ENCODE peak calls at places on chromosomes 5 and 9, in nine cellular contexts. O is left lung; A is ovary; P is breast epithelium; S is HCT116; F is A549; I is tibial artery; E is kidney; M is CD4-positive, alpha-beta T cell. Y is an unnamed sample. For H3K9me3, the result is how much of the 10 kb centered on the place peaks cover.

GRCh38 chr9:755454-756381 is 85.8 kb upstream of the DMRT1 start:
- DNase-seq in O (no peak), F (peak), S (peak), P (no peak), A (no peak), E (no peak), I (no peak), M (no peak), Y (peak)

GRCh38 chr9:36718612-36719011 is 145.9 kb downstream of the MELK start:
- DNase-seq in O (no peak), A (no peak), I (no peak), P (no peak), E (no peak), F (no peak), M (no peak), S (no peak), Y (no peak)

GRCh38 chr9:88387035-88387732 is 1.1 kb upstream of the SPIN1 start:
- DNase-seq in P (no peak), I (peak), E (peak), A (no peak), S (peak), F (peak), M (peak), O (peak), Y (no peak)

GRCh38 chr5:97183100-97183929 is at the start of gene RIOK2:
- DNase-seq in M (peak), A (peak), O (peak), F (peak), S (peak), P (peak), I (peak), E (peak), Y (peak)

GRCh38 chr9:81390802-81391456 is 298.4 kb downstream of the TLE1 start:
- DNase-seq in E (no peak), A (no peak), F (no peak), P (no peak), M (no peak), S (no peak), I (no peak), O (no peak), Y (no peak)

GRCh38 chr9:34986541-34987047 is 3.0 kb upstream of the DNAJB5 start:
- DNase-seq in A (no peak), E (no peak), I (no peak), P (no peak), F (no peak), M (peak), O (peak), S (no peak), Y (no peak)

GRCh38 chr9:129412814-129413536 is 207.9 kb downstream of the C9orf50 start:
- DNase-seq in P (peak), F (peak), M (peak), A (peak), O (peak), I (peak), E (peak), S (no peak), Y (peak)

GRCh38 chr5:147168578-147169327 is 66.1 kb upstream of the STK32A start:
- DNase-seq in M (no peak), S (no peak), O (no peak), P (no peak), E (no peak), A (no peak), I (no peak), F (no peak), Y (no peak)

GRCh38 chr5:89471115-89471514 is 588.1 kb upstream of the MEF2C start:
- DNase-seq in A (no peak), I (no peak), M (no peak), F (no peak), S (no peak), E (no peak), O (no peak), P (no peak), Y (no peak)

GRCh38 chr9:4442806-4443205 is 47.5 kb upstream of the SLC1A1 start:
- DNase-seq in S (no peak), I (no peak), M (no peak), F (no peak), O (no peak), A (no peak), E (no peak), P (no peak), Y (no peak)

GRCh38 chr5:91190333-91190680 is 192.8 kb downstream of the ARRDC3 start:
- DNase-seq in P (no peak), O (no peak), F (no peak), I (no peak), E (no peak), S (no peak), M (no peak), A (no peak), Y (no peak)

GRCh38 chr5:94832685-94833084 is 214.2 kb downstream of the SLF1 start:
- DNase-seq in I (no peak), F (no peak), M (no peak), O (no peak), E (no peak), A (no peak), S (no peak), P (no peak), Y (no peak)

GRCh38 chr9:120353501-120353900 is 226.5 kb downstream of the CDK5RAP2 start:
- DNase-seq in A (no peak), M (no peak), S (no peak), E (no peak), O (no peak), F (no peak), P (no peak), I (no peak), Y (peak)

GRCh38 chr5:161051920-161052500 is 200.0 kb upstream of the ATP10B start:
- DNase-seq in E (no peak), F (no peak), M (no peak), A (no peak), P (no peak), S (no peak), O (no peak), I (no peak), Y (no peak)

GRCh38 chr9:126704157-126704941 is 90.6 kb downstream of the LMX1B start:
- DNase-seq in I (no peak), A (peak), E (peak), P (peak), O (no peak), S (peak), M (no peak), F (peak), Y (no peak)

GRCh38 chr5:178668579-178668978 is 41.7 kb upstream of the CLK4 start:
- DNase-seq in O (no peak), M (no peak), I (no peak), E (no peak), A (no peak), S (no peak), P (no peak), F (no peak), Y (no peak)

GRCh38 chr5:10854526-10855277 is 93.7 kb upstream of the DAP start:
- DNase-seq in A (no peak), S (no peak), O (peak), F (no peak), I (peak), E (no peak), P (peak), M (no peak), Y (no peak)

GRCh38 chr5:109992264-109992915 is 302.7 kb downstream of the MAN2A1 start:
- DNase-seq in S (no peak), M (no peak), I (no peak), A (no peak), O (no peak), F (no peak), E (no peak), P (no peak), Y (no peak)

GRCh38 chr5:11110128-11110527 is 349.1 kb upstream of the DAP start:
- DNase-seq in O (no peak), F (no peak), A (no peak), P (no peak), S (no peak), I (no peak), M (no peak), E (no peak), Y (no peak)

GRCh38 chr9:75299324-75299723 is 211.0 kb downstream of the OSTF1 start:
- DNase-seq in M (no peak), E (no peak), I (no peak), F (peak), S (no peak), P (no peak), O (no peak), A (no peak), Y (no peak)

GRCh38 chr9:114733814-114734213 is 51.8 kb upstream of the TEX48 start:
- DNase-seq in M (no peak), S (no peak), O (no peak), F (peak), E (no peak), I (no peak), P (no peak), A (no peak), Y (no peak)

GRCh38 chr9:128393171-128393761 is 22.1 kb downstream of the URM1 start:
- DNase-seq in A (no peak), F (no peak), I (no peak), O (no peak), M (no peak), S (no peak), P (no peak), E (no peak), Y (no peak)

GRCh38 chr5:110019119-110019518 is 329.4 kb downstream of the MAN2A1 start:
- DNase-seq in P (no peak), F (no peak), S (no peak), A (no peak), O (no peak), E (no peak), M (no peak), I (no peak), Y (no peak)

GRCh38 chr9:129350143-129350935 is 172.3 kb upstream of the IER5L start:
- DNase-seq in I (no peak), E (peak), M (no peak), O (no peak), A (no peak), F (no peak), S (no peak), P (no peak), Y (no peak)

GRCh38 chr9:8858250-8859161 is 1058.9 kb upstream of the DMAC1 start:
- DNase-seq in M (no peak), S (no peak), E (peak), A (peak), O (no peak), P (no peak), I (no peak), F (no peak), Y (no peak)

GRCh38 chr9:127113540-127113928 is 8.9 kb downstream of the ANGPTL2 start:
- DNase-seq in M (no peak), E (no peak), P (no peak), A (no peak), S (no peak), I (no peak), F (no peak), O (no peak), Y (no peak)

GRCh38 chr5:134046801-134047707 is 42.3 kb upstream of the VDAC1 start:
- DNase-seq in P (no peak), I (no peak), A (no peak), F (no peak), S (no peak), O (no peak), M (no peak), E (no peak), Y (no peak)

GRCh38 chr5:16809816-16810502 is 126.1 kb downstream of the MYO10 start:
- DNase-seq in P (peak), I (peak), M (no peak), O (no peak), E (no peak), A (peak), F (no peak), S (no peak), Y (no peak)

GRCh38 chr5:117748336-117748735 is 1173.7 kb upstream of the SEMA6A start:
- DNase-seq in P (no peak), M (no peak), A (no peak), O (no peak), S (no peak), E (no peak), F (no peak), I (no peak), Y (no peak)

GRCh38 chr9:34493972-34494535 is 28.7 kb downstream of the ENHO start:
- DNase-seq in F (peak), A (peak), O (peak), M (peak), S (no peak), I (peak), P (no peak), E (no peak), Y (no peak)

GRCh38 chr9:91302831-91303230 is 58.9 kb downstream of the AUH start:
- DNase-seq in O (no peak), M (no peak), I (no peak), S (peak), E (no peak), F (peak), P (no peak), A (no peak), Y (no peak)

GRCh38 chr5:1541662-1542008 is 17.9 kb upstream of the LPCAT1 start:
- DNase-seq in E (no peak), P (no peak), F (no peak), A (no peak), I (no peak), S (no peak), O (no peak), M (no peak), Y (peak)

GRCh38 chr5:126428421-126428820 is 5.2 kb downstream of the GRAMD2B start:
- DNase-seq in I (no peak), O (no peak), A (no peak), S (no peak), F (no peak), E (no peak), M (no peak), P (no peak), Y (no peak)

GRCh38 chr5:17374973-17375844 is 122.8 kb upstream of the TAF11L2 start:
- DNase-seq in A (no peak), P (no peak), O (no peak), E (no peak), S (no peak), F (peak), I (no peak), M (no peak), Y (no peak)

GRCh38 chr9:96176901-96177718 is 124.9 kb downstream of the HSD17B3 start:
- DNase-seq in S (no peak), P (no peak), F (peak), I (peak), O (no peak), E (no peak), M (no peak), A (no peak), Y (no peak)

GRCh38 chr9:135001526-135001925 is 83.8 kb upstream of the FCN1 start:
- DNase-seq in F (no peak), O (no peak), I (no peak), M (no peak), E (peak), P (no peak), S (no peak), A (no peak), Y (no peak)
- H3K9me3 ChIP-seq in F (half or more), O (under half), I (under half), M (under half), E (under half), P (under half), S (under half), A (under half), Y (under half)

DNA sequence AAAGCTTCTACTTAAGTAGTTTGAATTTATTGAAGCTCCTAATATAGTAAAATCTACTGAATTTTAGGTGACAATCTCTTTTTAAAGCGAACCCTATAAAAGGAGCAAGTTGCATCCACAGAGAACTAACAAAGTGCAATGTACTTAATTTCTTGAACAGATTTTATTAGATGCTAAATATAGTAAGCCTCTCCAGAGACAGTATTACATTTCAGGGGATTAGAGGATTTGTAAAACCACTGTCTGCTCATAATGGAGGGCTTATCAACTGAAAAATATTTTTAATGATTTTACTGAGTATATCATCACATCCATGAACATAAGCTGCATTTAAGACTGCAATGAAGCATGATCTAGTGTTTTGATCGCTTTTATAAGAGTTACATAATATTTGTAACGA is 230.0 kb upstream of the EFNA5 start:
- DNase-seq in E (no peak), M (no peak), O (no peak), F (no peak), A (no peak), I (no peak), S (no peak), P (no peak), Y (no peak)
- TF ChIP-seq CTCF in E (no peak), M (no peak), O (no peak), F (no peak), A (no peak), I (no peak), S (no peak), P (no peak), Y (no peak)

GRCh38 chr5:8320244-8320643 is 451.3 kb downstream of the MTRR start:
- DNase-seq in O (no peak), E (no peak), I (no peak), F (no peak), A (no peak), S (no peak), P (no peak), M (no peak), Y (no peak)
- H3K9me3 ChIP-seq in O (under half), E (under half), I (under half), F (under half), A (under half), S (under half), P (under half), M (under half), Y (under half)

GRCh38 chr9:131275332-131276106 is 791 bp downstream of the FAM78A start:
- DNase-seq in O (peak), F (no peak), M (no peak), E (peak), S (no peak), P (no peak), I (no peak), A (no peak), Y (no peak)
- TF ChIP-seq CTCF in O (no peak), F (no peak), M (no peak), E (no peak), S (no peak), P (no peak), I (no peak), A (no peak), Y (no peak)

DNA sequence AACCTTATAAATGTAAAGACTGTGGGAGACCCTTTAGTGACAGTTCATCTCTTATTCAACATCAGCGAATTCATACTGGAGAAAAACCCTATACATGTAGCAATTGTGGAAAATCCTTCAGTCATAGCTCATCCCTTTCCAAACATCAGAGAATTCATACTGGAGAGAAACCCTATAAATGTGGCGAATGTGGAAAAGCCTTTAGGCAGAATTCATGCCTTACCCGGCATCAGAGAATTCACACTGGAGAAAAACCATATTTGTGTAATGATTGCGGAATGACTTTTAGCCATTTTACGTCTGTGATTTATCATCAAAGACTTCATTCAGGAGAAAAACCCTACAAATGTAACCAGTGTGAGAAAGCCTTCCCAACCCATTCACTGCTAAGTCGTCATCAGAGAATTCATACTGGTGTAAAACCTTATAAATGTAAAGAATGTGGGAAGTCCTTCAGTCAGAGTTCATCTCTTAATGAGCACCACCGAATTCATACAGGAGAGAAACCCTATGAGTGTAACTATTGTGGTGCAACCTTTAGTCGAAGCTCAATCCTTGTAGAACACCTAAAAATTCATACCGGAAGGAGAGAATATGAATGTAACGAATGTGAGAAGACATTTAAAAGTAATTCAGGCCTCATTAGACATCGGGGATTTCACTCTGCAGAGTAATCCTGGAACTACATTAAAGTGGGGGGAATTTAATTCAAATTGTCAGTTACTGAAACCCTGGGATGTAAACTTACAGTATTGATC is 17.7 kb downstream of the ZNF483 start:
- DNase-seq in S (no peak), P (no peak), E (no peak), M (no peak), F (no peak), O (no peak), A (no peak), I (no peak), Y (no peak)
- H3K9me3 ChIP-seq in S (half or more), P (half or more), E (under half), M (half or more), F (half or more), O (half or more), A (half or more), I (half or more), Y (half or more)

GRCh38 chr9:133959171-133959570 is 33.0 kb downstream of the VAV2 start:
- DNase-seq in I (no peak), O (no peak), P (no peak), E (peak), S (no peak), F (no peak), M (no peak), A (no peak), Y (no peak)

GRCh38 chr9:133962341-133962740 is 29.8 kb downstream of the VAV2 start:
- DNase-seq in O (no peak), I (no peak), A (no peak), M (no peak), F (no peak), P (no peak), E (peak), S (no peak), Y (no peak)

GRCh38 chr9:133961226-133962165 is 30.6 kb downstream of the VAV2 start:
- DNase-seq in A (no peak), O (no peak), M (no peak), I (no peak), F (no peak), S (no peak), E (peak), P (no peak), Y (no peak)

GRCh38 chr9:133959966-133960567 is 32.1 kb downstream of the VAV2 start:
- DNase-seq in S (no peak), O (no peak), M (no peak), F (no peak), A (no peak), E (peak), P (no peak), I (no peak), Y (no peak)

GRCh38 chr9:133960568-133961129 is 31.5 kb downstream of the VAV2 start:
- DNase-seq in E (peak), P (no peak), I (peak), O (peak), F (no peak), M (no peak), A (no peak), S (no peak), Y (peak)
- TF ChIP-seq CTCF in E (no peak), P (no peak), I (no peak), O (no peak), F (no peak), M (no peak), A (no peak), S (no peak), Y (no peak)

DNA sequence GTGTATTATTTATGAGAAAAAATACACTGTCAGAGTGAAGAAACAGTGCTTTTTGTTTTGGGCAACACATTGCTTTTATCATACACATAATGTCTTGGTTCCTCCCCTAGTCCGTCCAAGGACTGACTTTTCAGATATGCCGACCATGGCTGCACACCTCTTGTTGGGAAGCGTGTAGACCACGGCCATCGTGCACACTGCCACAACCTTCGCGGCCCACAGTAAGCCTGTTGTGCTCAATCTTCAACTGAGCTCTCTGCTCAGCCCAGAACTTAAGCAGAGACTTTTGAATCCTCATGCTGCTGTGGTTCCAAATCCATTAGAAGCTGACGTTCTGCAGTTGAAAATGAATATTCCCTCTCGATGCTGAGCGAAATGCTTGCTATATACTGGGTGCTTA is 157.6 kb upstream of the IRX2 start:
- DNase-seq in P (no peak), E (no peak), F (no peak), S (no peak), I (no peak), O (no peak), A (no peak), M (no peak), Y (no peak)
- H3K9me3 ChIP-seq in P (under half), E (under half), F (under half), S (under half), I (under half), O (under half), A (under half), M (under half), Y (under half)

GRCh38 chr5:71807909-71808308 is 88.8 kb downstream of the CARTPT start:
- DNase-seq in P (no peak), M (no peak), A (no peak), S (no peak), E (no peak), F (no peak), I (no peak), O (no peak), Y (no peak)
- TF ChIP-seq CTCF in P (no peak), M (no peak), A (no peak), S (no peak), E (no peak), F (no peak), I (no peak), O (no peak), Y (no peak)

DNA sequence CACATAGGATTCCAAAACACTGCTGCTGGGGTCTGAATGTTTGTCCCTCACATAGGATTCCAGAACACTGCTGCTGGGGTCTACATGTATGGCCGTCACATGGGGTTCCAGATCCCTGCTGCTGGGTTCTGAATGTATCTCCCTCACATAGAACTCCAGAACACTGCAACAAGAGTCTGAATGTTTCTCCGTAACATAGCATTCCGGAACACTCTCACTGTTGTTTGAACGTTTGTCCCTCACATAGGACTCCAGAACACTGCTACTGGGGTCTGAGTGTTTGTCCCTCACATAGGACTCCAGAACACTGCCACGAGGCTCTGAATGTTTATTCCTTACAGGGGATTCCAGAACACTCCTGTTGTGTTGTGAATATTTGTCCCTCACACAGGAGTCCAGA is 216.8 kb downstream of the FOXD4L6 start:
- DNase-seq in F (no peak), P (no peak), A (no peak), M (no peak), S (no peak), E (no peak), I (no peak), O (no peak), Y (no peak)
- H3K9me3 ChIP-seq in F (half or more), P (half or more), A (half or more), M (half or more), S (under half), E (half or more), I (half or more), O (half or more), Y (under half)